ENCODE peak calls at places on chromosomes 1 and 21, in nine cellular contexts. F, R, D, E, Z, T, Q, J and K are unnamed samples.

GRCh38 chr21:37367758-37368535 is 1.4 kb downstream of the DYRK1A start:
- DNase-seq in F (peak; percentile 78), R (peak; percentile 56), D (no peak), E (peak; percentile 53), Z (peak; percentile 55), T (no peak), Q (peak; percentile 55), J (no peak), K (peak; percentile 8)

GRCh38 chr1:243447342-243447741 is 191.5 kb downstream of the SDCCAG8 start:
- DNase-seq in F (no peak), R (no peak), D (no peak), E (no peak), Z (no peak), T (no peak), Q (peak; percentile 23), J (no peak), K (no peak)

GRCh38 chr1:74964508-74964907 is 169.7 kb upstream of the LHX8 start:
- DNase-seq in F (no peak), R (no peak), D (no peak), E (no peak), Z (peak; percentile 2), T (no peak), Q (no peak), J (peak; percentile 66), K (no peak)

GRCh38 chr1:221663321-221663720 is 78.6 kb downstream of the DUSP10 start:
- DNase-seq in F (no peak), R (no peak), D (no peak), E (no peak), Z (no peak), T (no peak), Q (no peak), J (no peak), K (no peak)

GRCh38 chr1:19484793-19485361 is 462 bp downstream of the CAPZB start:
- DNase-seq in F (no peak), R (no peak), D (no peak), E (no peak), Z (peak; percentile 15), T (no peak), Q (no peak), J (no peak), K (no peak)

GRCh38 chr1:183081402-183082110 is 58.3 kb downstream of the LAMC1 start:
- DNase-seq in F (no peak), R (no peak), D (no peak), E (no peak), Z (no peak), T (no peak), Q (no peak), J (no peak), K (no peak)

GRCh38 chr21:39681845-39682244 is 63.1 kb upstream of the IGSF5 start:
- DNase-seq in F (no peak), R (no peak), D (no peak), E (peak; percentile 62), Z (no peak), T (no peak), Q (no peak), J (no peak), K (no peak)

GRCh38 chr1:6373961-6374720 is 19.4 kb downstream of the ACOT7 start:
- DNase-seq in F (no peak), R (peak; percentile 53), D (no peak), E (no peak), Z (peak; percentile 58), T (no peak), Q (no peak), J (no peak), K (no peak)

GRCh38 chr1:116553386-116554115 is 17.3 kb downstream of the CD58 start:
- DNase-seq in F (no peak), R (no peak), D (no peak), E (no peak), Z (no peak), T (no peak), Q (no peak), J (no peak), K (no peak)

GRCh38 chr1:215132156-215132555 is 49.6 kb downstream of the KCNK2 start:
- DNase-seq in F (no peak), R (no peak), D (no peak), E (no peak), Z (peak; percentile 78), T (no peak), Q (no peak), J (no peak), K (no peak)

GRCh38 chr1:89935235-89935634 is 59.7 kb upstream of the ZNF326 start:
- DNase-seq in F (no peak), R (no peak), D (no peak), E (no peak), Z (no peak), T (no peak), Q (no peak), J (no peak), K (no peak)

GRCh38 chr1:189409774-189410173 is 1067.9 kb downstream of the BRINP3 start:
- DNase-seq in F (no peak), R (no peak), D (no peak), E (no peak), Z (no peak), T (no peak), Q (no peak), J (no peak), K (no peak)

GRCh38 chr1:172373864-172374263 is 46.6 kb upstream of the C1orf105 start:
- DNase-seq in F (no peak), R (no peak), D (no peak), E (no peak), Z (no peak), T (no peak), Q (no peak), J (no peak), K (no peak)

GRCh38 chr1:10692401-10693021 is 103.9 kb downstream of the CASZ1 start:
- DNase-seq in F (peak; percentile 87), R (peak; percentile 88), D (no peak), E (no peak), Z (peak; percentile 68), T (peak; percentile 48), Q (no peak), J (no peak), K (peak; percentile 37)

GRCh38 chr1:224162768-224163167 is 20.3 kb upstream of the DEGS1 start:
- DNase-seq in F (no peak), R (no peak), D (no peak), E (no peak), Z (no peak), T (no peak), Q (no peak), J (no peak), K (no peak)

GRCh38 chr1:54497338-54497737 is 50.7 kb upstream of the ACOT11 start:
- DNase-seq in F (no peak), R (no peak), D (no peak), E (no peak), Z (no peak), T (no peak), Q (no peak), J (no peak), K (no peak)

GRCh38 chr1:29798699-29799566 is 562.6 kb downstream of the PTPRU start:
- DNase-seq in F (peak; percentile 45), R (no peak), D (no peak), E (no peak), Z (no peak), T (no peak), Q (no peak), J (no peak), K (no peak)

GRCh38 chr1:231724876-231725647 is 98.5 kb downstream of the DISC1 start:
- DNase-seq in F (no peak), R (peak; percentile 28), D (peak; percentile 8), E (peak; percentile 10), Z (peak; percentile 73), T (no peak), Q (no peak), J (no peak), K (no peak)

GRCh38 chr1:191669629-191670028 is 488.6 kb upstream of the RGS18 start:
- DNase-seq in F (no peak), R (no peak), D (no peak), E (no peak), Z (no peak), T (no peak), Q (no peak), J (no peak), K (no peak)

GRCh38 chr1:231799363-231799986 is 172.9 kb downstream of the DISC1 start:
- DNase-seq in F (no peak), R (no peak), D (no peak), E (no peak), Z (no peak), T (no peak), Q (no peak), J (no peak), K (no peak)

GRCh38 chr1:115300087-115300856 is 37.8 kb downstream of the NGF start:
- DNase-seq in F (no peak), R (no peak), D (peak; percentile 9), E (peak; percentile 73), Z (no peak), T (no peak), Q (no peak), J (no peak), K (no peak)